ENCODE peak calls at places on chromosomes 7 and 10, in seven cellular contexts. N, Q, P, M, X, Z and H are unnamed samples.

GRCh38 chr7:40470111-40470736 is 335.4 kb downstream of the SUGCT start:
- DNase-seq in P (no peak), M (no peak), Q (no peak), Z (peak), N (peak), X (no peak), H (no peak)

GRCh38 chr7:73359746-73360375 is 31.9 kb downstream of the FKBP6 start:
- DNase-seq in Q (no peak), X (no peak), Z (no peak), P (no peak), M (no peak), N (no peak), H (no peak)

GRCh38 chr10:123097039-123097438 is 38.7 kb upstream of the HMX3 start:
- DNase-seq in P (no peak), Q (no peak), X (no peak), Z (no peak), M (no peak), N (no peak), H (no peak)

GRCh38 chr10:110279062-110279986 is 25.4 kb downstream of the SMNDC1 start:
- DNase-seq in M (peak), Q (peak), Z (peak), N (peak), X (no peak), P (peak), H (peak)

GRCh38 chr7:77549103-77549870 is 12.2 kb downstream of the PTPN12 start:
- DNase-seq in Z (no peak), X (no peak), N (no peak), Q (no peak), P (no peak), M (no peak), H (no peak)

GRCh38 chr7:112572669-112573301 is 92.0 kb downstream of the LSMEM1 start:
- DNase-seq in X (no peak), Q (no peak), N (no peak), M (no peak), Z (no peak), P (no peak), H (no peak)

GRCh38 chr10:63573068-63573697 is 52.0 kb downstream of the REEP3 start:
- DNase-seq in Q (no peak), N (no peak), X (no peak), M (no peak), Z (peak), P (no peak), H (no peak)

GRCh38 chr10:72087969-72088878 is at the start of gene SPOCK2:
- DNase-seq in Q (no peak), Z (peak), N (no peak), M (peak), P (peak), X (no peak), H (no peak)

GRCh38 chr10:113454341-113455061 is 98.4 kb upstream of the HABP2 start:
- DNase-seq in Z (peak), P (no peak), N (peak), X (peak), Q (no peak), M (no peak), H (peak)

GRCh38 chr10:78879621-78880020 is 189.1 kb upstream of the ZMIZ1 start:
- DNase-seq in Z (no peak), X (no peak), Q (no peak), N (no peak), M (no peak), P (no peak), H (no peak)

GRCh38 chr7:148270576-148270975 is 320.0 kb upstream of the C7orf33 start:
- DNase-seq in P (no peak), M (no peak), X (no peak), Z (no peak), Q (no peak), N (peak), H (no peak)

GRCh38 chr7:27921081-27921836 is 181.3 kb downstream of the TAX1BP1 start:
- DNase-seq in P (no peak), M (no peak), X (peak), Z (peak), Q (peak), N (peak), H (peak)

GRCh38 chr10:78535716-78536218 is 502.1 kb downstream of the RPS24 start:
- DNase-seq in N (peak), P (no peak), Z (no peak), X (no peak), Q (no peak), M (no peak), H (no peak)

GRCh38 chr7:154931906-154932305 is 71.0 kb downstream of the PAXIP1 start:
- DNase-seq in Z (peak), M (no peak), P (no peak), Q (no peak), X (no peak), N (no peak), H (no peak)

GRCh38 chr7:155963771-155964195 is 151.5 kb upstream of the SHH start:
- DNase-seq in N (no peak), Q (no peak), X (no peak), P (no peak), Z (no peak), M (no peak), H (no peak)

GRCh38 chr10:6211341-6212265 is 8.9 kb downstream of the PFKFB3 start:
- DNase-seq in Z (peak), M (no peak), Q (no peak), P (no peak), N (no peak), X (no peak), H (peak)

GRCh38 chr7:39228946-39229345 is 251.2 kb downstream of the POU6F2 start:
- DNase-seq in Z (no peak), M (no peak), P (no peak), N (no peak), Q (no peak), X (peak), H (peak)

GRCh38 chr7:107693396-107693795 is 32.8 kb downstream of the SLC26A4 start:
- DNase-seq in X (no peak), N (no peak), Q (no peak), P (no peak), M (no peak), Z (no peak), H (no peak)

GRCh38 chr10:122286872-122287271 is 15.8 kb downstream of the BTBD16 start:
- DNase-seq in M (no peak), Q (peak), P (no peak), X (peak), Z (peak), N (no peak), H (peak)

GRCh38 chr7:51067757-51068156 is 248.9 kb downstream of the COBL start:
- DNase-seq in P (no peak), M (peak), Q (peak), N (peak), X (peak), Z (peak), H (peak)

GRCh38 chr10:23341004-23341403 is 3.6 kb downstream of the C10orf67 start:
- DNase-seq in Q (peak), X (no peak), Z (peak), P (no peak), M (peak), N (no peak), H (no peak)